ENCODE peak calls at places on chromosomes 13 and 19, in seven cellular contexts. R is NT2/D1, H is K562, V is GM12878, N is SK-N-SH, Z is H1, B is HepG2. J is an unnamed sample.
A peak's percentile ranks its signal among the peaks of the same experiment; 100 is the strongest.

GRCh38 chr19:10808937-10809655 is 26.9 kb downstream of the TMED1 start:
- DNase-seq in N (no peak), R (no peak), Z (no peak), V (no peak), H (peak; percentile 43), B (no peak), J (peak; percentile 44)

GRCh38 chr19:41606215-41606837 is 20.5 kb downstream of the CEACAM4 start:
- DNase-seq in B (no peak), Z (no peak), R (no peak), N (no peak), H (no peak), V (no peak), J (no peak)

GRCh38 chr19:1340681-1341469 is 42.8 kb upstream of the NDUFS7 start:
- DNase-seq in R (no peak), B (no peak), Z (no peak), N (no peak), V (no peak), H (no peak), J (no peak)

GRCh38 chr19:42332059-42332458 is 6.6 kb downstream of the MEGF8 start:
- DNase-seq in H (no peak), Z (no peak), R (no peak), N (no peak), B (no peak), V (no peak), J (no peak)

GRCh38 chr19:18292810-18293641 is 11.6 kb upstream of the JUND start:
- DNase-seq in B (peak; percentile 75), N (peak; percentile 92), V (no peak), H (peak; percentile 91), R (peak; percentile 91), Z (peak; percentile 94), J (peak; percentile 73)

GRCh38 chr13:83929147-83929546 is 46.9 kb upstream of the SLITRK1 start:
- DNase-seq in H (no peak), B (no peak), V (no peak), R (no peak), Z (no peak), N (no peak), J (no peak)

GRCh38 chr13:83085186-83085900 is 796.9 kb downstream of the SLITRK1 start:
- DNase-seq in B (no peak), Z (no peak), N (no peak), H (no peak), V (no peak), R (no peak), J (no peak)

GRCh38 chr19:39828634-39829032 is 5.3 kb downstream of the DYRK1B start:
- DNase-seq in B (no peak), V (no peak), Z (no peak), H (no peak), N (no peak), R (no peak), J (no peak)

GRCh38 chr19:46574533-46574932 is 26.6 kb upstream of the CALM3 start:
- DNase-seq in V (no peak), N (peak; percentile 21), Z (no peak), H (no peak), B (no peak), R (no peak), J (no peak)

GRCh38 chr19:46578450-46578849 is 22.7 kb upstream of the CALM3 start:
- DNase-seq in R (no peak), N (no peak), H (no peak), B (no peak), Z (no peak), V (no peak), J (no peak)

GRCh38 chr19:46571495-46571894 is 29.6 kb upstream of the CALM3 start:
- DNase-seq in B (peak; percentile 64), H (peak; percentile 60), V (no peak), N (peak; percentile 63), Z (peak; percentile 66), R (peak; percentile 66), J (peak; percentile 46)

GRCh38 chr19:46579286-46579944 is 21.7 kb upstream of the CALM3 start:
- DNase-seq in H (peak; percentile 17), B (no peak), R (no peak), N (peak; percentile 64), Z (peak; percentile 82), V (no peak), J (no peak)

DNA sequence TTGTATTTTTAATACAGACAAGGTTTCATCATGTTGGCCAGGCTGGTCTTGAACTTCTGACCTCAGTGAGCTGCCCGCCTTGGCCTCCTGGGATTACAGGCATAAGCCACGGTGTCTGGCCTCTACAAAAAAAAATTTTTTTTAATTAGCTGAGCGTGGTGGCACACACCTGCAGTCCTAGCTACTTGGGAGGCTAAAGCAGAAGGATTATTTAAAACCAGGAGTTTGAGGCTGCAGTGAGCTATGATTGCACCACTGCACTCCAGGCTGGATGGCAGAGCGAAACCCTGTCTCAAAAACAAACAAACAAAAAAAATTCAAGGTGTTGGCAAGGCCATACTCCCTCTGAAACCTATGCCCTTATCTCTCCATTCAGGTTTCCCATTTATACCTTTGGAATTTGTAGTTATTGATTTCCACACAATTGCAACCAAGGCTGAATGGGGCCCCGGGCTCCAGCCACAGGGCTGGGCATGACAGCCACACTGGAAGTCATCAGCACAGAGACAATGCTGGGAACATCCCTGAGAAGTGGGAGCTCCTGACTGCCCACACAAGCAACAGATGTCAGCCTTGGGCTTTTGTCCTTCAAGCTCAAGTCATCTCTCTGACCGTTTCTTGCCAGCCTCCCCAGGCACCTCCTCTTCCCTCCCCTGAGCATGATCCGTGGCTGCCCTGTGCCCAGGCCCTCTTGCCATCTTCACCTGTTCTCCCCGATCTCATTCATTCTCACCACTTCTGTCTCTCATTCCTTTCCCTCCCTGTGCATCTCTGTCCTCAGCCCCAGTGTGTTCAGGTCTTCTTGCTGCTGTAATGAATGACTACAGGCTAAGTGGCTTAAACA is 27.2 kb upstream of the CALM3 start:
- DNase-seq in H (no peak), B (peak; percentile 13), V (no peak), N (no peak), Z (no peak), R (no peak), J (no peak)
- TF ChIP-seq YY1 in H (no peak), B (no peak), V (no peak), N (no peak), Z (no peak), R (no peak), J (no peak)

DNA sequence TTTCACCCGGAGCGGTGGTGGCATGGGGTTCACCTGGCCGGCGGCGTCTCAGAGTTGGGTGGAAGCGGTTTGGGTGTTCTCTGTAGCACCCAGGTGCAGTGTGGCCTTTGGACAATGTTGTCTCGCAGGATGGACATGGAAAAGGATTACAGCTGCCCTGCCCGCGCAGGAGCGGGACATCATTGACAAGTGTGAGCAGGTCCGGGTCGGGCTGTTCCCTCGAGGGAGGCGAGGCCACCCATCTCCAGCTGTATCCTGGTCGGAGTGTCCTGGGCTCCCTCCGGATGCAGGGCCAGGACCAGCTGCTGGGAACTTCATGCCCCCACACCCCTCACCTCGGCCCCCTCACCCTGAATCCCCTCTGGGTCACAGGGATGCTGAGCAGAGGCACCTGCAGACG is 7.8 kb upstream of the ZNF14 start:
- DNase-seq in R (no peak), V (no peak), Z (no peak), B (no peak), N (peak; percentile 8), H (no peak), J (no peak)
- TF ChIP-seq YY1 in R (no peak), V (no peak), Z (no peak), B (no peak), N (no peak), H (no peak), J (no peak)

GRCh38 chr13:112469071-112469745 is 93.1 kb downstream of the SPACA7 start:
- DNase-seq in B (no peak), Z (peak; percentile 26), H (no peak), R (no peak), V (no peak), N (no peak), J (no peak)
- TF ChIP-seq YY1 in B (no peak), Z (no peak), H (no peak), R (no peak), V (no peak), N (no peak), J (no peak)

GRCh38 chr19:7331446-7331845 is 17.3 kb upstream of the ARHGEF18 start:
- DNase-seq in B (no peak), Z (no peak), R (no peak), H (no peak), V (no peak), N (no peak), J (no peak)

GRCh38 chr19:7327802-7328201 is 20.9 kb upstream of the ARHGEF18 start:
- DNase-seq in R (no peak), H (no peak), B (no peak), Z (no peak), V (no peak), N (no peak), J (no peak)

GRCh38 chr19:7328647-7329046 is 20.1 kb upstream of the ARHGEF18 start:
- DNase-seq in H (no peak), Z (no peak), N (no peak), B (no peak), V (no peak), R (no peak), J (no peak)

DNA sequence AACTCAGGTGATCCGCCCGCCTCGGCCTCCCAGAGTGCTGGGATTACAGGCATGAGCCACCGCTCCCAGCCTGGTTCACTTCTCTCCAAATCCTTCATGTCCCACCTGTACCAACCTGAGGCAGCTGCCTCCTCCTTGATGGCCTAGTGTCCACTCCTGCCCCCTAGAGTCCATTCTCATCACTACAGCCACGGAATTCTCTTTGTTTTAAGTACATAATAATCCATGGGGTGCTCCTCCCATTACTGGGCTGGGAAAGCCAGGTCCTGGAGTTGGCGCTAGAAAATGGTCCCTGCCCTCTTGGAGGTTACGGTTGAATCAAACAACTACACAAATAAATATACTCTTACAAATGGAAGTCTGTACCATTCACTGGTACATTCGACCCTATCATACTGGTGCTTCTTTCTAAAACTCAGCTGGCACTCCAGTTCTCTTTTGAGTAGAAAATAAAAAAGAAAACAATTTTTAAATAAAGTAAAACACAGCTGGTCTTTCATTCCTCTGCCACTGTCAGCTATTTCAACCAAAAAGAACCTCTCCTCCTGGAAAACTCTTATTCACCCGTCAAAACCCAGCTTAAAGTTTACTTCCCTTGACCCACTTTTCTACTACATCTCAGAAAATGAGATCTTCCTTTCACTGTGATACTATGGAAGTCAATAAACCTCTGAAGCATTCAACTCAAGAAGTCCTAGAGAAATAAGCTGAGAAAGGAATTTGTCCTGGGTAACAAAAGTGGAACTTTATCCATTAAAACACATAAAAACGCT is 22.4 kb upstream of the ARHGEF18 start:
- DNase-seq in Z (peak; percentile 90), N (no peak), H (peak; percentile 55), B (peak; percentile 56), R (peak; percentile 78), V (no peak), J (peak; percentile 39)
- TF ChIP-seq YY1 in Z (peak; percentile 7), N (no peak), H (no peak), B (no peak), R (no peak), V (no peak), J (no peak)

J was measured in HCT116.